ENCODE peak calls at places on chromosomes 7 and 10, in ten cellular contexts. M, R, U, K, V, A, F, W, G and L are unnamed samples.
A peak's percentile ranks its signal among the peaks of the same experiment; 100 is the strongest.

GRCh38 chr10:78712147-78712546 is 356.6 kb upstream of the ZMIZ1 start:
- DNase-seq in M (peak; percentile 85), R (no peak), U (no peak), K (no peak), V (no peak), A (no peak), F (no peak), W (no peak), G (no peak), L (no peak)

GRCh38 chr7:80907141-80907601 is 11.7 kb downstream of the SEMA3C start:
- DNase-seq in M (no peak), R (no peak), U (no peak), K (no peak), V (no peak), A (no peak), F (no peak), W (no peak), G (peak; percentile 58), L (no peak)

GRCh38 chr10:109456566-109457361 is 466.5 kb downstream of the XPNPEP1 start:
- DNase-seq in M (no peak), R (no peak), U (no peak), K (no peak), V (no peak), A (no peak), F (peak; percentile 0), W (no peak), G (peak; percentile 57), L (no peak)

GRCh38 chr7:93945756-93946540 is 24.4 kb downstream of the GNG11 start:
- DNase-seq in M (no peak), R (peak; percentile 87), U (no peak), K (no peak), V (no peak), A (no peak), F (peak; percentile 40), W (no peak), G (no peak), L (no peak)

GRCh38 chr7:114789161-114789560 is 132.7 kb upstream of the MDFIC start:
- DNase-seq in M (no peak), R (peak; percentile 19), U (no peak), K (no peak), V (peak; percentile 51), A (no peak), F (peak; percentile 28), W (no peak), G (no peak), L (no peak)

GRCh38 chr7:114910787-114911186 is 11.1 kb upstream of the MDFIC start:
- DNase-seq in M (no peak), R (no peak), U (no peak), K (no peak), V (no peak), A (no peak), F (peak; percentile 68), W (no peak), G (no peak), L (no peak)

GRCh38 chr10:11823989-11824346 is 812 bp downstream of the PROSER2 start:
- DNase-seq in M (no peak), R (peak; percentile 13), U (no peak), K (no peak), V (peak; percentile 15), A (no peak), F (peak; percentile 19), W (no peak), G (peak; percentile 87), L (no peak)

GRCh38 chr7:75967055-75967454 is 27.3 kb downstream of the TMEM120A start:
- DNase-seq in M (peak; percentile 26), R (no peak), U (no peak), K (no peak), V (no peak), A (no peak), F (no peak), W (no peak), G (no peak), L (no peak)

GRCh38 chr10:49502358-49502757 is 36.6 kb downstream of the ERCC6 start:
- DNase-seq in M (no peak), R (peak; percentile 58), U (no peak), K (no peak), V (peak; percentile 22), A (no peak), F (peak; percentile 51), W (no peak), G (no peak), L (no peak)

GRCh38 chr7:4171029-4171786 is 510.9 kb upstream of the FOXK1 start:
- DNase-seq in M (peak; percentile 5), R (no peak), U (no peak), K (no peak), V (no peak), A (no peak), F (no peak), W (no peak), G (no peak), L (no peak)

GRCh38 chr7:35257251-35258124 is 3.6 kb upstream of the TBX20 start:
- DNase-seq in M (peak; percentile 70), R (no peak), U (no peak), K (no peak), V (no peak), A (no peak), F (peak; percentile 72), W (no peak), G (peak; percentile 65), L (no peak)

GRCh38 chr7:157726764-157727163 is 390.0 kb downstream of the DNAJB6 start:
- DNase-seq in M (no peak), R (no peak), U (no peak), K (no peak), V (no peak), A (no peak), F (no peak), W (no peak), G (no peak), L (no peak)

GRCh38 chr7:73577627-73578341 is 595 bp downstream of the TBL2 start:
- DNase-seq in M (no peak), R (no peak), U (no peak), K (no peak), V (no peak), A (peak; percentile 21), F (peak; percentile 28), W (peak; percentile 21), G (peak; percentile 85), L (peak; percentile 31)

GRCh38 chr7:55539380-55539779 is 32.9 kb downstream of the VOPP1 start:
- DNase-seq in M (no peak), R (peak; percentile 27), U (no peak), K (no peak), V (peak; percentile 61), A (no peak), F (no peak), W (no peak), G (peak; percentile 72), L (no peak)

GRCh38 chr10:61139230-61139928 is 195.4 kb upstream of the RHOBTB1 start:
- DNase-seq in M (no peak), R (no peak), U (no peak), K (no peak), V (no peak), A (no peak), F (no peak), W (no peak), G (no peak), L (no peak)

GRCh38 chr7:112101083-112101846 is 104.9 kb downstream of the DOCK4 start:
- DNase-seq in M (no peak), R (no peak), U (no peak), K (no peak), V (no peak), A (no peak), F (no peak), W (peak; percentile 18), G (peak; percentile 66), L (no peak)

GRCh38 chr7:25860882-25861228 is 291.1 kb upstream of the NFE2L3 start:
- DNase-seq in M (no peak), R (no peak), U (no peak), K (no peak), V (no peak), A (no peak), F (no peak), W (no peak), G (no peak), L (no peak)
- H3K4me3 ChIP-seq in M (no peak overlapping the region), R (no peak overlapping the region), U (no peak overlapping the region), K (peak overlapping the region; percentile 60), V (no peak overlapping the region), A (no peak overlapping the region), F (no peak overlapping the region), W (no peak overlapping the region), G (no peak overlapping the region), L (no peak overlapping the region)

GRCh38 chr7:6106140-6106904 is 75.1 kb downstream of the ANKRD61 start:
- DNase-seq in M (no peak), R (peak; percentile 23), U (peak; percentile 70), K (no peak), V (peak; percentile 38), A (no peak), F (peak; percentile 62), W (peak; percentile 28), G (no peak), L (peak; percentile 45)
- TF ChIP-seq CTCF in M (peak; percentile 21), R (no peak), U (peak; percentile 74), K (peak; percentile 62), V (peak; percentile 29), A (no peak), F (peak; percentile 32), W (peak; percentile 19), G (peak; percentile 28), L (peak; percentile 9)

DNA sequence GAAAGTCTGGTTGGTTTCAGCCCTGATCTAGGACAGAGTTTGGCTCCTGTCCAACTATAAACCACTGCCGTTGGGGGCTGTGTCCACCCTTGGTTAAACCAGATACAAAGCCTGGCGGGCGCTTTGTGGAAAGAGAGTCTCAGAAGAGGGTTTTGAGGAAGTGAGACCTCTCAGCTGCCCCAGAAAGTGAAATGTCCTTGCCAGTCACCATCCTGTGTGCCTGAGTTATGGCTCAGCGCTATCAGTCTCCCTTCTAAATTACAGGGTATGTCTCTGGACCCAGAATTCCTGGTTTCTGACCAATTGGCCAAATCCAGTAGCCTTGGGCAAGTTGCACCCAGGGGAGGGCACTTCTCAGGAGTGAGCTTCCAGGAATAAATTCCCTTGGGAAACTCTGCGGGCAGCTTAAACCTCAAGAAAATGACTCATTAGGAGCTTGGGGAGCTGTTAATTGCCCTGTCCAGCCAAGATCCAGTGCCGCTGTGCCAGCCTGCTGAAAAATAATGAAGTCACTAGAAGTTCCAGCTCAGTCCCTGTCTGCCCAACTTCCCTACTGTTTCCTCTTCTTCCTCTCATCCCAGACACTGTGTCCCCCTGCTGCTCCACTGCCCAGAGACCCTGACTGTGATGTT is 66.7 kb upstream of the PDZD8 start:
- DNase-seq in M (no peak), R (peak; percentile 89), U (peak; percentile 2), K (peak; percentile 58), V (no peak), A (no peak), F (peak; percentile 90), W (no peak), G (peak; percentile 93), L (no peak)
- H3K4me1 ChIP-seq in M (no peaks in the 10 kb centered on the region), R (peaks cover 13% of the 10 kb centered on the region), U (no peaks in the 10 kb centered on the region), K (peaks cover 48% of the 10 kb centered on the region), V (no peaks in the 10 kb centered on the region), A (no peaks in the 10 kb centered on the region), F (no peaks in the 10 kb centered on the region), W (no peaks in the 10 kb centered on the region), G (peaks cover 41% of the 10 kb centered on the region), L (no peaks in the 10 kb centered on the region)

GRCh38 chr7:49433794-49434193 is 339.6 kb upstream of the VWC2 start:
- DNase-seq in M (no peak), R (no peak), U (peak; percentile 10), K (no peak), V (no peak), A (no peak), F (no peak), W (no peak), G (no peak), L (no peak)

GRCh38 chr7:49443515-49443914 is 329.9 kb upstream of the VWC2 start:
- DNase-seq in M (no peak), R (no peak), U (no peak), K (no peak), V (no peak), A (no peak), F (no peak), W (no peak), G (no peak), L (no peak)

GRCh38 chr7:49438281-49438680 is 335.2 kb upstream of the VWC2 start:
- DNase-seq in M (no peak), R (no peak), U (no peak), K (no peak), V (no peak), A (no peak), F (no peak), W (no peak), G (no peak), L (no peak)
- H3K4me3 ChIP-seq in M (no peak overlapping the region), R (no peak overlapping the region), U (no peak overlapping the region), K (no peak overlapping the region), V (no peak overlapping the region), A (no peak overlapping the region), F (no peak overlapping the region), W (no peak overlapping the region), G (no peak overlapping the region), L (no peak overlapping the region)